ENCODE peak calls at places on chromosomes 13 and 19, in five cellular contexts. M, F, N, X and P are unnamed samples. For H3K4me1, the result is how much of the 10 kb centered on the place peaks cover.

GRCh38 chr19:55580628-55581144 is at the start of gene ZNF579:
- DNase-seq in M (peak), N (peak), F (peak), X (peak), P (peak)

GRCh38 chr19:47176627-47177090 is 46.0 kb downstream of the SAE1 start:
- DNase-seq in F (peak), X (no peak), M (no peak), N (no peak), P (no peak)

GRCh38 chr13:25371608-25372274 is at the start of gene ATP8A2:
- DNase-seq in X (no peak), F (no peak), N (no peak), M (peak), P (no peak)

GRCh38 chr19:53192771-53193533 is at the start of gene ZNF665:
- DNase-seq in M (peak), X (no peak), N (peak), F (peak), P (peak)

GRCh38 chr13:27170221-27170520 is 1.4 kb downstream of the USP12 start:
- DNase-seq in M (no peak), X (no peak), F (peak), N (no peak), P (no peak)

GRCh38 chr13:38763446-38764381 is 76.8 kb downstream of the FREM2 start:
- DNase-seq in X (peak), N (no peak), M (peak), F (peak), P (no peak)

GRCh38 chr19:6979341-6979740 is 41.9 kb downstream of the MBD3L2B start:
- DNase-seq in X (no peak), N (no peak), F (no peak), M (no peak), P (no peak)

GRCh38 chr19:7426986-7427385 is 61.8 kb downstream of the PEX11G start:
- DNase-seq in X (no peak), F (no peak), M (no peak), N (no peak), P (no peak)

GRCh38 chr19:4759388-4760284 is 31.9 kb upstream of the FEM1A start:
- DNase-seq in F (peak), M (peak), X (peak), N (peak), P (peak)

DNA sequence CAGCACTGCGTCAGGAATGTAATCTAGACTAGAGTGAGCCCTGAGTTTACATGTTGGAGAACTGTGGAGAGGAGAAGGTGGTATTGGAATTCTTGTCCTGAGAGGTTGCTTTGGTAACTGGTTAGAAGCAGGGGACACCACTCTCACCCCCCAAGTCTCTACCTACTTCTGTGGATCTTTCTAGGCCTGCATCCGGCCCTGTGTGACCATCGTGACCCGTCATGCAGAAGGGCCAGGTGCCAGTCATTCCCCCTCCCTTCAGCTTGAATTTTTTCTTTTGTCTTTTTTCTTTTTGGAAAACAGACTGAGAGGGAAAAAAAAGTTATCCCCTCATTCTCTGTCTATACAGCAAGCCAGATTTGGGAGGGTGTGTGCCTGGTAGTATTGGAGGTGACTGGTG is 31.8 kb downstream of the NFIX start:
- DNase-seq in N (no peak), F (no peak), X (no peak), M (no peak), P (no peak)
- H3K4me1 ChIP-seq in N (under half), F (under half), X (under half), M (under half), P (half or more)

GRCh38 chr19:34274284-34274826 is 20.0 kb downstream of the GARRE1 start:
- DNase-seq in F (peak), N (no peak), X (no peak), M (no peak), P (no peak)
- H3K4me1 ChIP-seq in F (under half), N (under half), X (under half), M (under half), P (half or more)

GRCh38 chr13:49653478-49653877 is 25.2 kb downstream of the ARL11 start:
- DNase-seq in N (no peak), M (no peak), X (no peak), F (no peak), P (no peak)
- H3K4me1 ChIP-seq in N (under half), M (under half), X (under half), F (under half), P (under half)

GRCh38 chr13:44364019-44364418 is 9.6 kb upstream of the SERP2 start:
- DNase-seq in X (no peak), N (no peak), M (no peak), F (no peak), P (peak)

GRCh38 chr13:44364601-44365000 is 9.0 kb upstream of the SERP2 start:
- DNase-seq in F (peak), N (no peak), M (no peak), X (peak), P (no peak)

GRCh38 chr13:44365899-44366298 is 7.7 kb upstream of the SERP2 start:
- DNase-seq in X (no peak), N (no peak), M (no peak), F (no peak), P (no peak)

GRCh38 chr13:44362394-44363040 is 11.1 kb upstream of the SERP2 start:
- DNase-seq in M (no peak), F (no peak), X (no peak), N (no peak), P (no peak)

GRCh38 chr13:44365008-44365407 is 8.6 kb upstream of the SERP2 start:
- DNase-seq in M (no peak), N (no peak), F (peak), X (no peak), P (no peak)
- H3K4me1 ChIP-seq in M (under half), N (under half), F (under half), X (half or more), P (under half)

GRCh38 chr19:30457484-30457883 is 85.3 kb downstream of the ZNF536 start:
- DNase-seq in M (no peak), F (no peak), N (no peak), X (no peak), P (no peak)

GRCh38 chr19:30464162-30464561 is 92.0 kb downstream of the ZNF536 start:
- DNase-seq in N (no peak), X (no peak), M (no peak), F (no peak), P (no peak)

GRCh38 chr19:30455881-30456280 is 83.7 kb downstream of the ZNF536 start:
- DNase-seq in X (no peak), F (no peak), N (no peak), M (no peak), P (no peak)

DNA sequence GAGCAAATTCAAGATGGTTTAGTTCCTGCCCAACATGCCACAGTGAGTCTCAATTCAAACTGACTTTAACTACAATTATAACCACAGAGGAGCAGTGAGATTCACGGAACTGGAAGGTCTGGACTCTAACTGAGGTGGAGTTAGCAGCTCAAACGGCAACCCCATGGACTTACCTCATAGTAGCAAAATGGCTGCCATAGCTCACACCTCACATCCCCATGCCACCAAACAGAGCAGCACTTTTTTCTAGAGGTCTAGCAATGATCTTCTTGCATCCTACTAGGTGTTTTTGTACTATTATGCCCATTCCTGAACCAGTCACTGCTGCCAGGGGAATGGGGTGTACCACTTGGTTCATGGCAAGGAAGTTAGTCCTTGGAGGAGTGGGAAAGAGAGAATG is 87.7 kb downstream of the ZNF536 start:
- DNase-seq in M (no peak), F (no peak), X (no peak), N (no peak), P (no peak)
- H3K4me1 ChIP-seq in M (under half), F (under half), X (under half), N (under half), P (under half)

GRCh38 chr19:17796838-17797168 is 1.9 kb downstream of the B3GNT3 start:
- DNase-seq in M (no peak), N (no peak), F (no peak), X (no peak), P (no peak)

GRCh38 chr19:17796013-17796837 is 1.3 kb downstream of the B3GNT3 start:
- DNase-seq in F (no peak), X (peak), M (no peak), N (peak), P (no peak)

GRCh38 chr19:17794412-17794730 is 567 bp upstream of the B3GNT3 start:
- DNase-seq in F (no peak), N (no peak), X (no peak), M (no peak), P (no peak)

GRCh38 chr19:17795495-17795856 is 538 bp downstream of the B3GNT3 start:
- DNase-seq in F (no peak), X (no peak), N (no peak), M (no peak), P (no peak)

DNA sequence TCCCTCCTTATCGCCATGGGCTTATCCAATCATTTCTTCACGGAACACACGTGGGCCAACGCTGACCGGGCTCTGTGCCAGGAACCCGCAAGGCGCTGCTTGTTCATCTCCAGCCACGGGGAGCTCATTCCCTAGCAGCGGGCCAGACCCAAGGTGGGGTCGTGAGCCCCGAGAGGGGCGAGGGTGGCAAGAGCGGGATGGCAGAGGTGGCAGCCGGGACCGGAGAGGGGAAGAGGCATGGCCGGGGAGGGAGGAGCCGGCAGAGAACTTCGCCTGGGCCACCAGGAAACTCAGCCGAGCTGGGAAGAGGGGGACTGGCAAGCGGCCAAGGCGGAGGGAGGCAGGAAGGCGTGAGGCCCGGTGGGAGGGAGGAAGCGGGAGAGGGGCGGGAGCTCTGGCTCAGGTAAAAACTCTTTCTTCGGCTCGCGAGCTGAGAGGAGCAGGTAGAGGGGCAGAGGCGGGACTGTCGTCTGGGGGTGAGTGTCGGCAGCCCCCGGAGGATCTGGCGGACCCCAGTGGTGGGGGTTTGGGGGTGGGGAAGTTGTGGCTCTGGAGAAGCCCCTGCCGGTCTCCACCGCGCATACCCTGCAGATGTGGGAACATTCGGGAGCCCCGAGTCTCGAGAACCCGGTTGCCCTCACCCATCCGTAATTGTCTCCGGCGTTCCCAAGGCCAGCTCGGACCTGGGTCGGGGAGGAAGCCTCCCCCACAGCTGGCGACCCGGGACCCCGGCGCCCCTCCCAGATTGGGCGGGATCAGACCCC is at the start of gene B3GNT3:
- DNase-seq in N (peak), M (no peak), F (no peak), X (peak), P (peak)
- H3K4me1 ChIP-seq in N (under half), M (under half), F (under half), X (half or more), P (under half)

GRCh38 chr13:46562152-46562551 is 9.2 kb downstream of the LRCH1 start:
- DNase-seq in F (no peak), M (no peak), N (no peak), X (no peak), P (no peak)
- H3K4me1 ChIP-seq in F (under half), M (under half), N (under half), X (under half), P (half or more)

GRCh38 chr19:39937792-39938191 is 3.4 kb upstream of the FCGBP start:
- DNase-seq in N (no peak), M (no peak), F (no peak), X (no peak), P (no peak)
- H3K4me1 ChIP-seq in N (under half), M (under half), F (under half), X (half or more), P (under half)

GRCh38 chr13:20429682-20430081 is 96.0 kb downstream of the CRYL1 start:
- DNase-seq in X (no peak), M (no peak), N (peak), F (no peak), P (no peak)

GRCh38 chr13:20431080-20431479 is 94.6 kb downstream of the CRYL1 start:
- DNase-seq in M (no peak), X (no peak), N (peak), F (no peak), P (no peak)

GRCh38 chr13:20428666-20429644 is 96.7 kb downstream of the CRYL1 start:
- DNase-seq in M (no peak), N (no peak), X (no peak), F (peak), P (no peak)

GRCh38 chr13:20431687-20432384 is 93.8 kb downstream of the CRYL1 start:
- DNase-seq in X (no peak), N (peak), F (no peak), M (no peak), P (no peak)

GRCh38 chr13:20430296-20430695 is 95.4 kb downstream of the CRYL1 start:
- DNase-seq in F (no peak), M (no peak), N (no peak), X (no peak), P (no peak)
- H3K4me1 ChIP-seq in F (under half), M (under half), N (under half), X (under half), P (under half)

DNA sequence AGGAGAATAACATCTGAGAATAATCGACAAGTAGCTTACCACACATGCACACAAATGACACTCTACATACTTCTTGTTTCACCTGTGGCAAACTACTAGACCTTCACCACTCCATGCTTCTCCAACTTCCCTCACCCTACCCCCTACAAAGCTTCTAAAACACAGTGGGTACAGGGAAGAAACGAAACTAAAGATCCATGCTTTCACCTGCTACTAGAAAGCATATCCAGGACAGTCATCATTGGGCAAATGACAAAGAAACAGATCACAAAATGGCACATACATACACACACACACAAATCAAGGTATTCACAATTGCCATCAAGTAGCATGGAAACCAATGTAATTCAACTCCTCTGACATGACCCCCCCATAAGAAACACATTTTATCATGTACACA is 10.6 kb downstream of the BRD4 start:
- DNase-seq in X (no peak), F (no peak), N (no peak), M (no peak), P (no peak)
- H3K4me1 ChIP-seq in X (half or more), F (under half), N (half or more), M (half or more), P (half or more)